ENCODE peak calls at places on chromosomes 6 and 20, in five cellular contexts. O is CD8-positive, alpha-beta memory T cell; F is IMR-90; C is Panc1; N is upper lobe of left lung. W is an unnamed sample.

GRCh38 chr6:15378864-15379263 is 133.0 kb downstream of the JARID2 start:
- DNase-seq in C (no peak), O (no peak), F (peak), N (no peak), W (no peak)

GRCh38 chr20:36272547-36273220 is 33.5 kb upstream of the DLGAP4 start:
- DNase-seq in N (no peak), O (no peak), F (no peak), C (no peak), W (no peak)

GRCh38 chr6:142569676-142570075 is 267.9 kb downstream of the ADGRG6 start:
- DNase-seq in F (no peak), C (no peak), O (peak), N (no peak), W (no peak)

GRCh38 chr6:121297699-121298098 is 36.6 kb downstream of the TBC1D32 start:
- DNase-seq in N (no peak), O (no peak), C (no peak), F (peak), W (no peak)

GRCh38 chr20:38680492-38681118 is 43.7 kb upstream of the SLC32A1 start:
- DNase-seq in N (no peak), O (peak), C (no peak), F (peak), W (no peak)

GRCh38 chr20:49228676-49229075 is 9.5 kb downstream of the DDX27 start:
- DNase-seq in N (no peak), C (no peak), O (no peak), F (no peak), W (no peak)

GRCh38 chr20:43836790-43837189 is 77.9 kb upstream of the TOX2 start:
- DNase-seq in C (no peak), N (no peak), F (no peak), O (no peak), W (no peak)

GRCh38 chr6:33088931-33089640 is 13.3 kb downstream of the HLA-DPB1 start:
- DNase-seq in C (no peak), O (no peak), N (no peak), F (no peak), W (no peak)

GRCh38 chr6:110828396-110828795 is 13.1 kb upstream of the CDK19 start:
- DNase-seq in F (peak), C (no peak), N (no peak), O (no peak), W (no peak)

GRCh38 chr20:47773381-47773786 is 11.9 kb downstream of the SULF2 start:
- DNase-seq in C (no peak), N (no peak), O (no peak), F (no peak), W (no peak)

GRCh38 chr20:24628985-24629384 is 159.6 kb downstream of the SYNDIG1 start:
- DNase-seq in F (no peak), C (no peak), N (no peak), O (no peak), W (no peak)

GRCh38 chr6:63154535-63154934 is 56.7 kb upstream of the FKBP1C start:
- DNase-seq in F (no peak), O (no peak), N (no peak), C (no peak), W (no peak)

GRCh38 chr6:7112741-7113313 is 5.1 kb downstream of the RREB1 start:
- DNase-seq in C (no peak), N (no peak), F (no peak), O (peak), W (no peak)

GRCh38 chr20:45880988-45881788 is at the start of gene ZSWIM1:
- DNase-seq in C (peak), N (peak), O (peak), F (peak), W (peak)

GRCh38 chr6:21050930-21051329 is 516.7 kb downstream of the CDKAL1 start:
- DNase-seq in N (no peak), O (no peak), F (no peak), C (no peak), W (no peak)

GRCh38 chr6:170140129-170140528 is 150.7 kb downstream of the DLL1 start:
- DNase-seq in F (no peak), C (no peak), O (no peak), N (peak), W (no peak)

GRCh38 chr6:170139531-170139930 is 151.3 kb downstream of the DLL1 start:
- DNase-seq in C (no peak), N (peak), F (no peak), O (no peak), W (no peak)

GRCh38 chr6:170137176-170137891 is 153.5 kb downstream of the DLL1 start:
- DNase-seq in O (no peak), C (no peak), F (no peak), N (no peak), W (no peak)

GRCh38 chr6:170136541-170137175 is 154.2 kb downstream of the DLL1 start:
- DNase-seq in O (no peak), F (no peak), N (peak), C (no peak), W (no peak)

GRCh38 chr6:170137911-170138910 is 152.7 kb downstream of the DLL1 start:
- DNase-seq in O (no peak), N (peak), C (no peak), F (no peak), W (no peak)
- H3K27ac ChIP-seq in O (no peak), N (peak), C (no peak), F (no peak), W (no peak)

GRCh38 chr20:33880396-33880795 is 69.2 kb downstream of the CHMP4B start:
- DNase-seq in C (no peak), O (no peak), N (no peak), F (no peak), W (no peak)
- H3K27ac ChIP-seq in C (no peak), O (no peak), N (no peak), F (no peak), W (no peak)

GRCh38 chr20:50654899-50655298 is 36.4 kb downstream of the RIPOR3 start:
- DNase-seq in F (no peak), O (no peak), C (no peak), N (no peak), W (no peak)
- H3K27ac ChIP-seq in F (peak), O (no peak), C (peak), N (no peak), W (peak)

GRCh38 chr6:150451767-150452641 is 83.2 kb downstream of the IYD start:
- DNase-seq in C (no peak), N (no peak), F (no peak), O (no peak), W (no peak)

GRCh38 chr6:150450918-150451317 is 82.1 kb downstream of the IYD start:
- DNase-seq in F (no peak), O (no peak), C (no peak), N (no peak), W (no peak)

GRCh38 chr6:150453357-150453756 is 84.5 kb downstream of the IYD start:
- DNase-seq in F (no peak), N (no peak), O (no peak), C (no peak), W (no peak)

GRCh38 chr6:150456466-150456865 is 87.7 kb downstream of the IYD start:
- DNase-seq in N (no peak), C (no peak), O (no peak), F (no peak), W (no peak)

DNA sequence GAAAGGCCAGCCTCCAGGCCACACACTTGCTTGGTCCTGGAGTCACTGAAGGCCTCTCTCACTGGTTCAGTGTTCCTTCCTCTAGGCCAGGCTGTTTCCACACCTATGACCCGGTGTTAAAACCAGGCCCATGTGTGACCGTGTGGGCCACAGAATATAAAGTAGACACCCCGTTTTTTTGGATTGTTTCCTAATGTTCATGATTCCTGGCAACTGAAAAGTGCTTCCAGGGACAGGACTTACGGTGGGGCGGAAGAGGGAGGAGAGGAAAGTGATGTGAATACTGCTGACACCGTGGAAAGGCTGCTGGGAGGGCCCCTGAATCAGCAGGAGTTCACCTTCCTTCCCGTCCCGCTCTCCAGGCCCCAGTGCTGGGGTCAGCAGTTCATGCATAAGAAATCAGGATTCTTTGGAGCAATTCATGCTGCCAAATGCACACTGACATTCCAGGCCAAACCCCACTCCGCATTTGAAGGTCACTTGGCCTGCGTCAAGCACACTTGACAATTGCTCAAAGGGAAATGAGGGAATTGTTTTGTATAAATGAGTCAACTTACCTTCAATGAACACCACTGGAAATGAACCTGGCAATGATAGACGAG is 83.9 kb downstream of the IYD start:
- DNase-seq in N (no peak), O (no peak), F (no peak), C (no peak), W (no peak)
- H3K27ac ChIP-seq in N (no peak), O (no peak), F (no peak), C (no peak), W (no peak)

DNA sequence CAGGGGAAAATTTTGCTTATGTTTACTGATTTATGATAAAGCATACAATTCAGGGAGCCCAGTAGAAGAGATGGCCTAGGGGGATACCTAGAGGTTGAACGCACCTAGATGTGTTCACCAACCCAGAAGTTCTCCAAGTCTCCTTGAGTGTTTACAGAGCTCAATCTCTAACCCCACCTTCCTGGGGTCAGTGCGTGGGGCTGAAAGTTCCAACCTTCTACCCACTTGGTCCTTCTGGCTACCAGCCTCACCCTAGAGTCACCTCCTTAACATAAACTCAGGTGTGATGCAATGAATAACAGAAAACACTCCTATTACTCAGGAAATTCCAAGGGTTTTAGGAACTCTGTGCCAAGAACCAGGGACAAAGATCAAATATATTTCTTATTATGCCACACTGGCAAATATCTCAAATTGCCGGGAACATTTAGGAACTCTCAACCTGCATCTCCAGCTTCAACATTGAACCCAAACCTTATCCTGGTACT is 26.4 kb downstream of the AFG1L start:
- DNase-seq in N (no peak), C (no peak), F (no peak), O (no peak), W (no peak)
- H3K27ac ChIP-seq in N (no peak), C (no peak), F (no peak), O (no peak), W (no peak)

GRCh38 chr6:35678814-35679213 is 9.9 kb downstream of the FKBP5 start:
- DNase-seq in F (no peak), O (no peak), N (no peak), C (no peak), W (no peak)
- H3K27ac ChIP-seq in F (peak), O (no peak), N (no peak), C (no peak), W (peak)

GRCh38 chr6:47372318-47372717 is 62.6 kb upstream of the TNFRSF21 start:
- DNase-seq in C (no peak), O (no peak), F (no peak), N (no peak), W (no peak)
- H3K27ac ChIP-seq in C (no peak), O (no peak), F (no peak), N (no peak), W (no peak)

GRCh38 chr20:56391037-56391436 is 978 bp downstream of the AURKA start:
- DNase-seq in O (no peak), N (no peak), C (no peak), F (no peak), W (no peak)
- H3K27ac ChIP-seq in O (peak), N (no peak), C (peak), F (peak), W (no peak)

GRCh38 chr6:99019341-99019740 is 71.6 kb upstream of the FBXL4 start:
- DNase-seq in N (no peak), C (no peak), O (no peak), F (peak), W (no peak)
- H3K27ac ChIP-seq in N (no peak), C (no peak), O (no peak), F (no peak), W (no peak)